ENCODE peak calls at places on chromosomes 3 and 15, in six cellular contexts. One of them, this sample, is unnamed.

GRCh38 chr3:74564560-74564959 is 49.9 kb downstream of the CNTN3 start:
- DNase-seq in CD4-positive, alpha-beta memory T cell: no peak
- DNase-seq in upper lobe of right lung: no peak
- DNase-seq in epithelial cell of prostate: no peak
- DNase-seq in gastrocnemius medialis: no peak
- DNase-seq in HCT116: no peak
- DNase-seq in this sample: no peak

GRCh38 chr3:39869890-39870289 is 60.5 kb downstream of the MYRIP start:
- DNase-seq in gastrocnemius medialis: no peak
- DNase-seq in upper lobe of right lung: no peak
- DNase-seq in HCT116: no peak
- DNase-seq in CD4-positive, alpha-beta memory T cell: no peak
- DNase-seq in epithelial cell of prostate: no peak
- DNase-seq in this sample: no peak

GRCh38 chr3:196287405-196288140 is at the start of gene PCYT1A:
- DNase-seq in CD4-positive, alpha-beta memory T cell: peak
- DNase-seq in HCT116: peak
- DNase-seq in upper lobe of right lung: peak
- DNase-seq in epithelial cell of prostate: peak
- DNase-seq in gastrocnemius medialis: peak
- DNase-seq in this sample: peak

GRCh38 chr3:88032245-88032644 is 26.6 kb downstream of the CGGBP1 start:
- DNase-seq in gastrocnemius medialis: no peak
- DNase-seq in CD4-positive, alpha-beta memory T cell: no peak
- DNase-seq in HCT116: no peak
- DNase-seq in epithelial cell of prostate: no peak
- DNase-seq in upper lobe of right lung: no peak
- DNase-seq in this sample: no peak

GRCh38 chr15:68114840-68115239 is 60.7 kb downstream of the PIAS1 start:
- DNase-seq in upper lobe of right lung: no peak
- DNase-seq in epithelial cell of prostate: no peak
- DNase-seq in HCT116: no peak
- DNase-seq in CD4-positive, alpha-beta memory T cell: no peak
- DNase-seq in gastrocnemius medialis: no peak
- DNase-seq in this sample: no peak

GRCh38 chr3:160754371-160754854 is 1.6 kb upstream of the PPM1L start:
- DNase-seq in epithelial cell of prostate: no peak
- DNase-seq in upper lobe of right lung: peak
- DNase-seq in CD4-positive, alpha-beta memory T cell: no peak
- DNase-seq in gastrocnemius medialis: peak
- DNase-seq in HCT116: no peak
- DNase-seq in this sample: peak

GRCh38 chr3:16140116-16140893 is 34.2 kb upstream of the GALNT15 start:
- DNase-seq in CD4-positive, alpha-beta memory T cell: no peak
- DNase-seq in epithelial cell of prostate: peak
- DNase-seq in HCT116: no peak
- DNase-seq in gastrocnemius medialis: peak
- DNase-seq in upper lobe of right lung: no peak
- DNase-seq in this sample: no peak

GRCh38 chr3:174355505-174355904 is 503.6 kb upstream of the NAALADL2 start:
- DNase-seq in HCT116: peak
- DNase-seq in upper lobe of right lung: no peak
- DNase-seq in gastrocnemius medialis: no peak
- DNase-seq in CD4-positive, alpha-beta memory T cell: no peak
- DNase-seq in epithelial cell of prostate: no peak
- DNase-seq in this sample: no peak

GRCh38 chr3:188760408-188760807 is 411.4 kb upstream of the TPRG1 start:
- DNase-seq in gastrocnemius medialis: no peak
- DNase-seq in epithelial cell of prostate: peak
- DNase-seq in upper lobe of right lung: no peak
- DNase-seq in CD4-positive, alpha-beta memory T cell: no peak
- DNase-seq in HCT116: no peak
- DNase-seq in this sample: no peak

GRCh38 chr15:47685141-47685870 is 32.0 kb upstream of the SEMA6D start:
- DNase-seq in gastrocnemius medialis: no peak
- DNase-seq in CD4-positive, alpha-beta memory T cell: no peak
- DNase-seq in epithelial cell of prostate: no peak
- DNase-seq in upper lobe of right lung: no peak
- DNase-seq in HCT116: no peak
- DNase-seq in this sample: no peak

GRCh38 chr3:144770813-144771400 is 799.3 kb downstream of the DIPK2A start:
- DNase-seq in CD4-positive, alpha-beta memory T cell: no peak
- DNase-seq in gastrocnemius medialis: no peak
- DNase-seq in epithelial cell of prostate: no peak
- DNase-seq in upper lobe of right lung: no peak
- DNase-seq in HCT116: peak
- DNase-seq in this sample: no peak

GRCh38 chr3:80993241-80993945 is 768.1 kb downstream of the GBE1 start:
- DNase-seq in CD4-positive, alpha-beta memory T cell: no peak
- DNase-seq in gastrocnemius medialis: no peak
- DNase-seq in upper lobe of right lung: no peak
- DNase-seq in epithelial cell of prostate: no peak
- DNase-seq in HCT116: no peak
- DNase-seq in this sample: no peak

GRCh38 chr3:181210275-181210674 is 220.7 kb upstream of the DNAJC19 start:
- DNase-seq in epithelial cell of prostate: no peak
- DNase-seq in upper lobe of right lung: no peak
- DNase-seq in gastrocnemius medialis: no peak
- DNase-seq in CD4-positive, alpha-beta memory T cell: no peak
- DNase-seq in HCT116: peak
- DNase-seq in this sample: no peak

GRCh38 chr3:18423401-18424212 is 1.5 kb downstream of the SATB1 start:
- DNase-seq in gastrocnemius medialis: peak
- DNase-seq in CD4-positive, alpha-beta memory T cell: peak
- DNase-seq in HCT116: peak
- DNase-seq in upper lobe of right lung: peak
- DNase-seq in epithelial cell of prostate: no peak
- DNase-seq in this sample: peak

GRCh38 chr15:66743703-66744536 is 41.9 kb downstream of the SMAD6 start:
- DNase-seq in epithelial cell of prostate: no peak
- DNase-seq in gastrocnemius medialis: no peak
- DNase-seq in CD4-positive, alpha-beta memory T cell: no peak
- DNase-seq in upper lobe of right lung: peak
- DNase-seq in HCT116: no peak
- DNase-seq in this sample: peak

GRCh38 chr3:147422934-147423599 is 13.9 kb downstream of the ZIC1 start:
- DNase-seq in HCT116: no peak
- DNase-seq in epithelial cell of prostate: no peak
- DNase-seq in gastrocnemius medialis: no peak
- DNase-seq in CD4-positive, alpha-beta memory T cell: no peak
- DNase-seq in upper lobe of right lung: no peak
- DNase-seq in this sample: no peak

GRCh38 chr15:32979710-32980109 is 214.8 kb downstream of the FMN1 start:
- DNase-seq in HCT116: no peak
- DNase-seq in gastrocnemius medialis: no peak
- DNase-seq in CD4-positive, alpha-beta memory T cell: no peak
- DNase-seq in upper lobe of right lung: no peak
- DNase-seq in epithelial cell of prostate: peak
- DNase-seq in this sample: no peak

GRCh38 chr3:181558870-181559269 is 152.9 kb upstream of the SOX2 start:
- DNase-seq in CD4-positive, alpha-beta memory T cell: no peak
- DNase-seq in epithelial cell of prostate: no peak
- DNase-seq in upper lobe of right lung: no peak
- DNase-seq in gastrocnemius medialis: no peak
- DNase-seq in HCT116: no peak
- DNase-seq in this sample: no peak

DNA sequence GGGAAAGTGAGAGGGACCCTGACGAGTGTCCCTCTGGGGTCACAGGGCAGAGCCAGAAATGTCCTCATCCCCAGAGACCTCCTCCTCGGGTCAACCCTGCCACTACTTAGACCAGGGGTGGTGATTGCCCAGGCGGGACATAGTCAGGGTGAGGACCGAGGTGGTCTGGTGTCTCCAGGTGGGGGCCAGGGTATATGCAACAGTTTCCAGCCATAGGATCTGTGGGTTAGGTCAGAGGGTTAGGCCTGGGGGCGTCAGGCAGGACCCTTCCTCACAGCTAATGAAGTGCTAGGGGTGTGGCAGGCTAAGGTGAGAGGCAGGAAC is 22.3 kb upstream of the FBLN2 start:
- DNase-seq in CD4-positive, alpha-beta memory T cell: no peak
- DNase-seq in epithelial cell of prostate: no peak
- DNase-seq in gastrocnemius medialis: no peak
- DNase-seq in HCT116: no peak
- DNase-seq in upper lobe of right lung: no peak
- DNase-seq in this sample: no peak
- H3K27ac ChIP-seq in CD4-positive, alpha-beta memory T cell: no peak
- H3K27ac ChIP-seq in epithelial cell of prostate: no peak
- H3K27ac ChIP-seq in gastrocnemius medialis: peak
- H3K27ac ChIP-seq in HCT116: peak
- H3K27ac ChIP-seq in upper lobe of right lung: peak
- H3K27ac ChIP-seq in this sample: no peak

DNA sequence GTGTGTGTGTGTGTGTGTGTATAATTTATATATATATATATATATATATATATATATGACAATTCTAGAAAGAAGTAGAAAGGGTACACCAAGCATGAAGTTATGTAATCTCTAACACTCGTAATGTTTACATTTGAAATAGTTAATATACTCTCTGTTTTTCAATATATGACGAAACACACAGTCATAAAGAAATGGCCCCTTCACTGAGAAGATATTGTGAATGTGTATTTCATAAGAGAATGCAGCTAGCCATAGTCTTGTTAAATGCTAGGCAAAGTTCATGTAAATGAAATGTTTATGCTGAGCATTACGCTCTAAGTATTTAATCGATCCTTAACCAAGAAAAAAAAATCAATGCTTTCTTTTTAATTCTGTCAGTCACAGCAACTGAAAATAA is 154.7 kb upstream of the TSPAN3 start:
- DNase-seq in gastrocnemius medialis: no peak
- DNase-seq in upper lobe of right lung: no peak
- DNase-seq in epithelial cell of prostate: no peak
- DNase-seq in CD4-positive, alpha-beta memory T cell: no peak
- DNase-seq in HCT116: no peak
- DNase-seq in this sample: no peak
- H3K27ac ChIP-seq in gastrocnemius medialis: no peak
- H3K27ac ChIP-seq in upper lobe of right lung: no peak
- H3K27ac ChIP-seq in epithelial cell of prostate: no peak
- H3K27ac ChIP-seq in CD4-positive, alpha-beta memory T cell: no peak
- H3K27ac ChIP-seq in HCT116: no peak
- H3K27ac ChIP-seq in this sample: no peak

GRCh38 chr3:66441692-66442091 is 59.1 kb downstream of the LRIG1 start:
- DNase-seq in gastrocnemius medialis: no peak
- DNase-seq in upper lobe of right lung: no peak
- DNase-seq in CD4-positive, alpha-beta memory T cell: no peak
- DNase-seq in HCT116: no peak
- DNase-seq in epithelial cell of prostate: no peak
- DNase-seq in this sample: no peak
- H3K27ac ChIP-seq in gastrocnemius medialis: peak
- H3K27ac ChIP-seq in upper lobe of right lung: no peak
- H3K27ac ChIP-seq in CD4-positive, alpha-beta memory T cell: no peak
- H3K27ac ChIP-seq in HCT116: no peak
- H3K27ac ChIP-seq in epithelial cell of prostate: peak
- H3K27ac ChIP-seq in this sample: peak

DNA sequence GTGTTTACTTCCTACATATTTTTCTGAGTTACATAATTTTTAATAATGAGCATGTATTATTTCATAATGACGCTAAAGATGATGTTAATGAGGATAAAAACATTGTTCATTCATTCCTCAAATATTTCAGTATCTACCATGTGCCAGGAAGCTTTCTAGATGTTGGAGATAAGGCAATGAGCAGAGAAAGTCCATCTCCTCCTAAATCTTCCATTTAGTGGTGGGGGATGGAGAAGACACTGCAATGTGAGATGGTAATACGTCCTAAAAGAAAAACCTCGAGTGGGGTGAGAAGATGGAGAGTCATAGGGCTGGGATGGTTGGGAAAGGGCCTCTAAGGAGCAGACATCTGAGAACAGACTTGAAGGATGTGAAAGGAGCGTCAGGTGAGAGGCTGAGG is 132.7 kb downstream of the MYLK start:
- DNase-seq in gastrocnemius medialis: no peak
- DNase-seq in epithelial cell of prostate: no peak
- DNase-seq in HCT116: no peak
- DNase-seq in CD4-positive, alpha-beta memory T cell: no peak
- DNase-seq in upper lobe of right lung: no peak
- DNase-seq in this sample: no peak
- H3K27ac ChIP-seq in gastrocnemius medialis: no peak
- H3K27ac ChIP-seq in epithelial cell of prostate: no peak
- H3K27ac ChIP-seq in HCT116: no peak
- H3K27ac ChIP-seq in CD4-positive, alpha-beta memory T cell: no peak
- H3K27ac ChIP-seq in upper lobe of right lung: no peak
- H3K27ac ChIP-seq in this sample: no peak

GRCh38 chr3:98968347-98968746 is 66.9 kb upstream of the DCBLD2 start:
- DNase-seq in upper lobe of right lung: no peak
- DNase-seq in HCT116: no peak
- DNase-seq in epithelial cell of prostate: no peak
- DNase-seq in gastrocnemius medialis: no peak
- DNase-seq in CD4-positive, alpha-beta memory T cell: no peak
- DNase-seq in this sample: no peak
- H3K27ac ChIP-seq in upper lobe of right lung: no peak
- H3K27ac ChIP-seq in HCT116: peak
- H3K27ac ChIP-seq in epithelial cell of prostate: peak
- H3K27ac ChIP-seq in gastrocnemius medialis: no peak
- H3K27ac ChIP-seq in CD4-positive, alpha-beta memory T cell: no peak
- H3K27ac ChIP-seq in this sample: no peak

GRCh38 chr3:8873740-8874139 is 89.5 kb downstream of the RAD18 start:
- DNase-seq in epithelial cell of prostate: no peak
- DNase-seq in gastrocnemius medialis: no peak
- DNase-seq in HCT116: no peak
- DNase-seq in CD4-positive, alpha-beta memory T cell: no peak
- DNase-seq in upper lobe of right lung: no peak
- DNase-seq in this sample: no peak

GRCh38 chr3:8870134-8870533 is 93.1 kb downstream of the RAD18 start:
- DNase-seq in HCT116: no peak
- DNase-seq in upper lobe of right lung: no peak
- DNase-seq in epithelial cell of prostate: no peak
- DNase-seq in CD4-positive, alpha-beta memory T cell: no peak
- DNase-seq in gastrocnemius medialis: no peak
- DNase-seq in this sample: no peak

GRCh38 chr3:8869613-8870012 is 93.7 kb downstream of the RAD18 start:
- DNase-seq in upper lobe of right lung: no peak
- DNase-seq in gastrocnemius medialis: no peak
- DNase-seq in HCT116: peak
- DNase-seq in CD4-positive, alpha-beta memory T cell: no peak
- DNase-seq in epithelial cell of prostate: peak
- DNase-seq in this sample: no peak

GRCh38 chr3:8871306-8871705 is 92.0 kb downstream of the RAD18 start:
- DNase-seq in CD4-positive, alpha-beta memory T cell: no peak
- DNase-seq in epithelial cell of prostate: no peak
- DNase-seq in HCT116: no peak
- DNase-seq in upper lobe of right lung: no peak
- DNase-seq in gastrocnemius medialis: no peak
- DNase-seq in this sample: no peak

GRCh38 chr3:8872291-8872690 is 91.0 kb downstream of the RAD18 start:
- DNase-seq in upper lobe of right lung: no peak
- DNase-seq in HCT116: no peak
- DNase-seq in CD4-positive, alpha-beta memory T cell: no peak
- DNase-seq in epithelial cell of prostate: no peak
- DNase-seq in gastrocnemius medialis: no peak
- DNase-seq in this sample: no peak
- H3K27ac ChIP-seq in upper lobe of right lung: no peak
- H3K27ac ChIP-seq in HCT116: no peak
- H3K27ac ChIP-seq in CD4-positive, alpha-beta memory T cell: no peak
- H3K27ac ChIP-seq in epithelial cell of prostate: no peak
- H3K27ac ChIP-seq in gastrocnemius medialis: no peak
- H3K27ac ChIP-seq in this sample: no peak